ENCODE peak calls at places on chromosomes 6 and 20, in four cellular contexts. H is HT-29, O is OCI-LY7, L is HTR-8/SVneo. G is an unnamed sample.

GRCh38 chr6:139588734-139589418 is 214.4 kb upstream of the CITED2 start:
- DNase-seq in L (no peak), O (no peak), H (peak), G (peak)

GRCh38 chr6:87391334-87391733 is 16.4 kb upstream of the CFAP206 start:
- DNase-seq in H (peak), O (peak), L (peak), G (peak)

GRCh38 chr20:54122189-54122588 is 51.6 kb downstream of the CYP24A1 start:
- DNase-seq in H (peak), O (no peak), L (no peak), G (no peak)

GRCh38 chr6:35544748-35545361 is 32.2 kb upstream of the TULP1 start:
- DNase-seq in L (no peak), O (no peak), H (no peak), G (no peak)

GRCh38 chr20:63360850-63361497 is at the start of gene CHRNA4:
- DNase-seq in L (peak), H (no peak), O (no peak), G (no peak)

GRCh38 chr6:125940691-125941090 is 15.9 kb upstream of the HINT3 start:
- DNase-seq in L (no peak), H (no peak), O (no peak), G (no peak)

GRCh38 chr6:54481096-54481495 is 172.9 kb downstream of the TINAG start:
- DNase-seq in L (no peak), H (peak), O (no peak), G (peak)

GRCh38 chr6:47014401-47014800 is 27.7 kb downstream of the ADGRF1 start:
- DNase-seq in O (no peak), L (no peak), H (no peak), G (no peak)

GRCh38 chr6:45657243-45657642 is 279.5 kb upstream of the SUPT3H start:
- DNase-seq in L (no peak), O (no peak), H (no peak), G (no peak)

GRCh38 chr20:35458388-35458787 is 3.0 kb downstream of the CEP250 start:
- DNase-seq in H (no peak), L (no peak), O (no peak), G (no peak)

GRCh38 chr6:14194483-14194882 is 76.9 kb downstream of the CD83 start:
- DNase-seq in H (no peak), L (no peak), O (no peak), G (no peak)

GRCh38 chr6:80357674-80358073 is 251.2 kb downstream of the BCKDHB start:
- DNase-seq in O (no peak), H (no peak), L (no peak), G (no peak)

GRCh38 chr6:11350294-11350693 is 117.8 kb upstream of the NEDD9 start:
- DNase-seq in H (no peak), L (no peak), O (no peak), G (no peak)

GRCh38 chr6:153059311-153059710 is 56.8 kb upstream of the MTRF1L start:
- DNase-seq in H (no peak), L (no peak), O (no peak), G (no peak)

GRCh38 chr20:58906894-58907293 is 54.4 kb downstream of the GNAS start:
- DNase-seq in L (no peak), H (peak), O (peak), G (no peak)

GRCh38 chr6:64293298-64293697 is 657.7 kb downstream of the PHF3 start:
- DNase-seq in O (no peak), H (no peak), L (no peak), G (no peak)

GRCh38 chr20:45105317-45105716 is 4.4 kb upstream of the KCNS1 start:
- DNase-seq in L (no peak), H (no peak), O (no peak), G (no peak)

GRCh38 chr6:47334334-47334733 is 24.6 kb upstream of the TNFRSF21 start:
- DNase-seq in H (no peak), L (no peak), O (no peak), G (no peak)

GRCh38 chr20:37524859-37525708 is 2.6 kb downstream of the BLCAP start:
- DNase-seq in L (peak), H (peak), O (no peak), G (peak)

GRCh38 chr20:36883972-36884535 is 8.1 kb downstream of the TLDC2 start:
- DNase-seq in L (no peak), H (no peak), O (no peak), G (no peak)

GRCh38 chr20:56998438-56998837 is 268.0 kb downstream of the BMP7 start:
- DNase-seq in L (no peak), O (peak), H (no peak), G (no peak)

GRCh38 chr6:20700375-20700774 is 166.1 kb downstream of the CDKAL1 start:
- DNase-seq in H (no peak), L (no peak), O (no peak), G (no peak)

GRCh38 chr20:38350879-38351775 is 4.8 kb downstream of the LBP start:
- DNase-seq in O (no peak), L (no peak), H (no peak), G (no peak)

GRCh38 chr6:136326038-136326561 is 36.5 kb upstream of the BCLAF1 start:
- DNase-seq in L (no peak), H (no peak), O (peak), G (no peak)

GRCh38 chr6:152391179-152391880 is 245.8 kb downstream of the SYNE1 start:
- DNase-seq in H (no peak), L (no peak), O (no peak), G (no peak)

GRCh38 chr6:144278659-144279314 is 6.3 kb upstream of the UTRN start:
- DNase-seq in H (no peak), L (peak), O (no peak), G (no peak)

GRCh38 chr6:14758421-14759043 is 487.3 kb upstream of the JARID2 start:
- DNase-seq in H (no peak), O (no peak), L (no peak), G (no peak)

GRCh38 chr6:56604186-56604585 is 38.5 kb downstream of the DST start:
- DNase-seq in L (no peak), O (no peak), H (no peak), G (no peak)

GRCh38 chr6:12923644-12924235 is 207.2 kb downstream of the PHACTR1 start:
- DNase-seq in L (no peak), H (no peak), O (no peak), G (no peak)

GRCh38 chr6:125154184-125155135 is 887 bp downstream of the TPD52L1 start:
- DNase-seq in H (peak), O (peak), L (no peak), G (peak)

GRCh38 chr6:105429676-105430075 is 26.8 kb upstream of the PREP start:
- DNase-seq in L (no peak), H (no peak), O (no peak), G (no peak)

GRCh38 chr20:23268792-23269354 is 81.7 kb upstream of the NXT1 start:
- DNase-seq in L (no peak), H (peak), O (peak), G (no peak)

GRCh38 chr6:1856381-1856780 is 246.7 kb downstream of the FOXC1 start:
- DNase-seq in H (peak), O (peak), L (peak), G (no peak)

GRCh38 chr6:139595183-139595582 is 220.7 kb upstream of the CITED2 start:
- DNase-seq in H (peak), O (no peak), L (no peak), G (no peak)

GRCh38 chr20:7665311-7665863 is 274.9 kb downstream of the HAO1 start:
- DNase-seq in O (no peak), L (no peak), H (no peak), G (no peak)

GRCh38 chr6:163603395-163603794 is 188.9 kb downstream of the QKI start:
- DNase-seq in O (peak), L (no peak), H (no peak), G (no peak)

GRCh38 chr6:49423817-49424216 is 39.2 kb downstream of the MMUT start:
- DNase-seq in L (peak), O (no peak), H (peak), G (no peak)

GRCh38 chr6:81138236-81138635 is 614.2 kb downstream of the TENT5A start:
- DNase-seq in H (no peak), O (no peak), L (no peak), G (no peak)